ENCODE peak calls at places on chromosomes 4 and X, in ten cellular contexts. K is HepG2, J is psoas muscle, E is BE2C, L is GM23338, B is lower lobe of right lung, Y is heart left ventricle, V is DND-41, R is bronchial epithelial cell, G is HCT116. D is an unnamed sample. For H3K36me3, the result is how much of the 10 kb centered on the place peaks cover.

GRCh38 chr4:14254252-14254651 is 626.7 kb upstream of the BOD1L1 start:
- DNase-seq in K (no peak), J (peak), E (peak), L (peak), B (peak), Y (no peak), V (no peak), R (peak), G (no peak), D (no peak)

GRCh38 chrX:9327747-9328145 is 137.1 kb upstream of the TBL1X start:
- DNase-seq in K (no peak), J (no peak), E (no peak), L (no peak), B (no peak), Y (no peak), V (no peak), R (no peak), G (no peak), D (no peak)

GRCh38 chr4:140094701-140095420 is 59.1 kb downstream of the MAML3 start:
- DNase-seq in K (no peak), J (peak), E (peak), L (peak), B (peak), Y (peak), V (no peak), R (no peak), G (no peak), D (peak)

GRCh38 chr4:1204286-1204827 is 32.0 kb upstream of the SPON2 start:
- DNase-seq in K (no peak), J (peak), E (no peak), L (no peak), B (peak), Y (no peak), V (peak), R (no peak), G (no peak), D (no peak)

GRCh38 chr4:125338814-125339213 is 24.1 kb downstream of the FAT4 start:
- DNase-seq in K (no peak), J (no peak), E (no peak), L (no peak), B (no peak), Y (no peak), V (no peak), R (no peak), G (no peak), D (no peak)

GRCh38 chrX:149513713-149514427 is 8.8 kb upstream of the IDS start:
- DNase-seq in K (no peak), J (no peak), E (no peak), L (no peak), B (no peak), Y (no peak), V (peak), R (no peak), G (no peak), D (no peak)

GRCh38 chrX:101206471-101206870 is 13.1 kb upstream of the DRP2 start:
- DNase-seq in K (peak), J (no peak), E (no peak), L (peak), B (no peak), Y (no peak), V (no peak), R (peak), G (peak), D (no peak)

GRCh38 chrX:118337687-118338086 is 8.2 kb upstream of the WDR44 start:
- DNase-seq in K (no peak), J (no peak), E (no peak), L (no peak), B (no peak), Y (no peak), V (no peak), R (no peak), G (no peak), D (no peak)

GRCh38 chrX:118975831-118976598 is 1.6 kb downstream of the LONRF3 start:
- DNase-seq in K (peak), J (peak), E (peak), L (peak), B (peak), Y (peak), V (no peak), R (no peak), G (no peak), D (peak)

GRCh38 chr4:146445198-146446150 is 76.3 kb downstream of the SLC10A7 start:
- DNase-seq in K (no peak), J (no peak), E (no peak), L (no peak), B (no peak), Y (no peak), V (no peak), R (no peak), G (no peak), D (no peak)

GRCh38 chrX:149570668-149571067 is 16.6 kb downstream of the MAGEA9B start:
- DNase-seq in K (no peak), J (no peak), E (no peak), L (no peak), B (no peak), Y (no peak), V (no peak), R (peak), G (no peak), D (no peak)

GRCh38 chr4:178448372-178449040 is 1006.3 kb upstream of the AGA start:
- DNase-seq in K (no peak), J (no peak), E (no peak), L (no peak), B (no peak), Y (no peak), V (no peak), R (no peak), G (no peak), D (no peak)

GRCh38 chr4:48949518-48950207 is 36.4 kb upstream of the CWH43 start:
- DNase-seq in K (no peak), J (no peak), E (no peak), L (no peak), B (no peak), Y (no peak), V (no peak), R (peak), G (no peak), D (no peak)

GRCh38 chr4:67327245-67327860 is 217.9 kb downstream of the CENPC start:
- DNase-seq in K (peak), J (no peak), E (peak), L (peak), B (no peak), Y (peak), V (peak), R (peak), G (peak), D (no peak)

GRCh38 chr4:140861359-140862181 is 105.4 kb upstream of the TBC1D9 start:
- DNase-seq in K (peak), J (peak), E (peak), L (peak), B (no peak), Y (peak), V (peak), R (peak), G (peak), D (no peak)

GRCh38 chrX:15877380-15877779 is 22.8 kb upstream of the AP1S2 start:
- DNase-seq in K (no peak), J (peak), E (no peak), L (no peak), B (no peak), Y (peak), V (no peak), R (peak), G (no peak), D (no peak)

GRCh38 chr4:109440948-109441347 is 7.3 kb downstream of the SEC24B start:
- DNase-seq in K (no peak), J (no peak), E (no peak), L (no peak), B (no peak), Y (no peak), V (no peak), R (peak), G (no peak), D (no peak)

GRCh38 chrX:151448509-151448908 is 51.5 kb downstream of the VMA21 start:
- DNase-seq in K (no peak), J (no peak), E (no peak), L (no peak), B (no peak), Y (no peak), V (no peak), R (no peak), G (no peak), D (no peak)

GRCh38 chr4:158895797-158896442 is 127.1 kb downstream of the FNIP2 start:
- DNase-seq in K (no peak), J (no peak), E (no peak), L (peak), B (no peak), Y (no peak), V (no peak), R (peak), G (no peak), D (no peak)

GRCh38 chrX:39204945-39205344 is 403.7 kb downstream of the MID1IP1 start:
- DNase-seq in K (no peak), J (no peak), E (no peak), L (no peak), B (no peak), Y (no peak), V (no peak), R (no peak), G (no peak), D (no peak)

GRCh38 chr4:109411964-109412363 is 21.7 kb upstream of the SEC24B start:
- DNase-seq in K (no peak), J (peak), E (peak), L (no peak), B (no peak), Y (peak), V (no peak), R (no peak), G (no peak), D (no peak)

GRCh38 chr4:24229976-24230375 is 340.1 kb upstream of the PPARGC1A start:
- DNase-seq in K (no peak), J (no peak), E (no peak), L (no peak), B (no peak), Y (no peak), V (no peak), R (peak), G (no peak), D (no peak)

GRCh38 chrX:13376857-13377441 is 57.1 kb upstream of the ATXN3L start:
- DNase-seq in K (no peak), J (no peak), E (no peak), L (no peak), B (no peak), Y (peak), V (peak), R (peak), G (no peak), D (peak)

GRCh38 chr4:151329217-151330007 is 4.0 kb upstream of the SH3D19 start:
- DNase-seq in K (no peak), J (no peak), E (no peak), L (no peak), B (no peak), Y (no peak), V (no peak), R (peak), G (no peak), D (no peak)

GRCh38 chrX:134547047-134547679 is 87.2 kb downstream of the HPRT1 start:
- DNase-seq in K (no peak), J (no peak), E (no peak), L (no peak), B (no peak), Y (no peak), V (no peak), R (no peak), G (no peak), D (no peak)

GRCh38 chr4:53962516-53963225 is 101.7 kb downstream of the CHIC2 start:
- DNase-seq in K (no peak), J (no peak), E (peak), L (no peak), B (no peak), Y (no peak), V (no peak), R (peak), G (no peak), D (no peak)

GRCh38 chr4:128811571-128812359 is 2.3 kb downstream of the JADE1 start:
- DNase-seq in K (peak), J (peak), E (peak), L (peak), B (peak), Y (peak), V (peak), R (peak), G (peak), D (peak)

GRCh38 chr4:157023941-157024340 is 52.0 kb upstream of the GLRB start:
- DNase-seq in K (no peak), J (no peak), E (no peak), L (no peak), B (no peak), Y (no peak), V (no peak), R (peak), G (no peak), D (no peak)

GRCh38 chr4:76703123-76703490 is 194.8 kb downstream of the SOWAHB start:
- DNase-seq in K (no peak), J (no peak), E (no peak), L (no peak), B (no peak), Y (no peak), V (no peak), R (peak), G (peak), D (no peak)
- H3K36me3 ChIP-seq in K (under half), J (under half), E (under half), L (under half), B (under half), Y (under half), V (under half), R (under half), G (under half), D (under half)

GRCh38 chr4:94225449-94225848 is 17.8 kb downstream of the SMARCAD1 start:
- DNase-seq in K (no peak), J (no peak), E (no peak), L (no peak), B (no peak), Y (no peak), V (no peak), R (no peak), G (no peak), D (no peak)

GRCh38 chr4:94226763-94227162 is 19.1 kb downstream of the SMARCAD1 start:
- DNase-seq in K (no peak), J (no peak), E (no peak), L (no peak), B (no peak), Y (no peak), V (no peak), R (no peak), G (no peak), D (no peak)

GRCh38 chr4:94216394-94216793 is 8.7 kb downstream of the SMARCAD1 start:
- DNase-seq in K (no peak), J (no peak), E (no peak), L (no peak), B (no peak), Y (no peak), V (no peak), R (no peak), G (no peak), D (no peak)

DNA sequence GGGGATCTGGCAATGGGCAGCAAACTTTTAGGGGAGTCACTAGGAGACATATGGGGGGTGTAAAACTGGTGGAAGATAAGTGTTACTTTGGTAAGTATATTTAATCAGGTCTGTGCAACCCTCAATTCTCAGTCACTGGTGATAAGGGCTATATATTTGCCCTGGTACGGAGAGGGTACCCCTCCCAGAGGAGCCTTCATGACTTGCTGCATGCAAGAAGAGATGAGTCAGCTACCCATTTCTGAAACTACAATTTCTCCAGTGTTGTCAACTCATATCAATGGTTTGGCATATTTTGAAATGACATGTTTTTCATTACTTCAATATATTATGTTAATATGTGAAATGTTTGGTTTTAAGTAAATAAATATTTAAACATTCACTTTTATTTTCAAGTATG is 14.3 kb downstream of the SMARCAD1 start:
- DNase-seq in K (no peak), J (no peak), E (no peak), L (no peak), B (no peak), Y (no peak), V (no peak), R (no peak), G (no peak), D (no peak)
- H3K36me3 ChIP-seq in K (under half), J (under half), E (under half), L (under half), B (under half), Y (under half), V (half or more), R (under half), G (under half), D (under half)

DNA sequence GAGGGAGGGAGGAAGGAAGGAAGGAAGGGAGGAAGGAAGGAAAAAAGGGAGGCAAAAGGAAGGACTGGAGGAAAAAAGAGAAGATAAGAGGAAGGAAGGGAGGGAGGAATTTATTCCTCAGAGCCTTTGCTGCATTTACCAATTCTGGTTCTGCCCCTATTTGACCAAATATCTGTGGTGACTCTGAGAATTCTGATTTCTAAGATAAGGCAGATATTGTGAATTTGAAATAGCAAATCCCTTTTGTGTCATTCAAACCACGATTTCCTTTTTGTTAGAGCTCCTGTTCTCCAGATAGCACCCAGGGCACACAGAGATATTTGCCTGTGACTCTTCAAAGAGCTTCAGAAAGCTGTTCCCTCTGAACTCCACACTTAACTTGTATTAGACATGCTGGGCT is 272.3 kb downstream of the DHRSX start:
- DNase-seq in K (no peak), J (no peak), E (no peak), L (no peak), B (no peak), Y (no peak), V (peak), R (no peak), G (no peak), D (no peak)
- H3K36me3 ChIP-seq in K (under half), J (under half), E (under half), L (under half), B (under half), Y (under half), V (under half), R (under half), G (under half), D (under half)

GRCh38 chrX:147945286-147945685 is 33.6 kb downstream of the FMR1 start:
- DNase-seq in K (no peak), J (no peak), E (no peak), L (no peak), B (no peak), Y (no peak), V (no peak), R (no peak), G (no peak), D (no peak)
- H3K36me3 ChIP-seq in K (under half), J (under half), E (under half), L (under half), B (half or more), Y (under half), V (half or more), R (under half), G (under half), D (under half)

GRCh38 chrX:154464806-154465365 is 6.8 kb downstream of the PLXNA3 start:
- DNase-seq in K (no peak), J (no peak), E (no peak), L (no peak), B (no peak), Y (no peak), V (no peak), R (no peak), G (no peak), D (no peak)
- H3K36me3 ChIP-seq in K (under half), J (under half), E (under half), L (under half), B (half or more), Y (under half), V (half or more), R (under half), G (under half), D (half or more)

GRCh38 chr4:6297266-6297815 is 27.7 kb downstream of the WFS1 start:
- DNase-seq in K (no peak), J (no peak), E (no peak), L (no peak), B (no peak), Y (no peak), V (no peak), R (no peak), G (no peak), D (no peak)
- H3K36me3 ChIP-seq in K (under half), J (under half), E (under half), L (under half), B (half or more), Y (half or more), V (under half), R (under half), G (under half), D (half or more)

DNA sequence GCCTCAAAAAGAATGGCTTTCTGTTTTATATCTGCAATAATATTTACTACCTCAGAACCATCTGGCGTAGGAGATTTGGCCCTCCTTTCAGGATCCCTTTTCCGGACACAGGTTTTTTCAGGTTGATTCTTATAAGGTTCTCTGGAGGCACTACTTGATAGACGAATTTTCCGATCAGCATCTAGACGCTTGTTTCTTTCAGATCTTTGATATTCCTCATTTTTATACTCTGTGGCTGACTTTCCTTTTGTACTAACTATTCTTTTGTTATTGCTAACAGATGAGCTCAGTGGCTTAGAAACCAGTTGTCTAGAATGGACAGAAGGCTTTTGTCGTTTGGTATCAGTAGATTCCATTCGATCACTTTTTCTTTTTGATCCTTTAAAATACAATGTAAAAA is 12.4 kb downstream of the YTHDC1 start:
- DNase-seq in K (no peak), J (no peak), E (no peak), L (no peak), B (no peak), Y (no peak), V (no peak), R (no peak), G (no peak), D (no peak)
- H3K36me3 ChIP-seq in K (under half), J (under half), E (under half), L (under half), B (half or more), Y (under half), V (half or more), R (under half), G (under half), D (under half)

GRCh38 chr4:41129128-41129754 is 85.1 kb downstream of the APBB2 start:
- DNase-seq in K (no peak), J (no peak), E (no peak), L (no peak), B (no peak), Y (no peak), V (no peak), R (no peak), G (no peak), D (no peak)
- H3K36me3 ChIP-seq in K (under half), J (under half), E (under half), L (under half), B (under half), Y (under half), V (under half), R (under half), G (under half), D (under half)

GRCh38 chrX:72202792-72203401 is 21.3 kb downstream of the PIN4 start:
- DNase-seq in K (no peak), J (no peak), E (no peak), L (peak), B (no peak), Y (no peak), V (no peak), R (no peak), G (no peak), D (no peak)

GRCh38 chrX:72203421-72203820 is 21.9 kb downstream of the PIN4 start:
- DNase-seq in K (no peak), J (no peak), E (no peak), L (no peak), B (no peak), Y (no peak), V (no peak), R (no peak), G (no peak), D (no peak)

DNA sequence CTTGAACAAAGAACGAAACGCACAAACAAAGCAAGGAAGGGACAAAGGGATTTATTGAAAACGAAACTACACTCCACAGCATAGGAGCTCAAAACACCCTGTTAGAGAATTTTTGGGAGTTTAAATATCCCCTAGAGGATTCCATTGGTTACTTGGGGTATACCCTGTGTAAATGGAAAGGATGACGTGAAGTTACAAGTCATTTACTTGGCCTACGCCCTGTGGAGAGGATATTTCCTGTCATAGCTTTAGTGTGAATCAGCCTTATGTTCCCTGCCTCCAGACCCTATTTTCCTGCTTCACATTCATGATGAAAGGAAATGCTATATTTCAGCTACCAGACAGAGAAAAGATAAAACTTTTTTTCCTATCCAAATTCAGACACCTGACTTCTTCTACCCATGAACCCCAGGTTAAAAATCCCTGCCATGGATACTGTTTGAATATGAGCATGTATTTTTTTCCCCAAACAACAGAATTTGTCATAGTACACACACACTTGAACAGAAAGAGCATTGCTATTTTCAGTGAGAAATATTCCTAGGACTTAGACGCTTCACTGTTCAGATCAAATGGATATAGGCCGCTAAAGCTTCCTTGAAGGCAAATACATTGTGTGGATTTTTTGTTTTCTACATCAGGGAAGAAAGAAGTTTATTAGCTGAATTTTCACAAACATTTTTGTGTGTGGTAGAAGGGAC is 20.4 kb downstream of the PIN4 start:
- DNase-seq in K (no peak), J (no peak), E (no peak), L (no peak), B (no peak), Y (no peak), V (no peak), R (peak), G (no peak), D (no peak)
- H3K36me3 ChIP-seq in K (under half), J (under half), E (under half), L (under half), B (under half), Y (under half), V (under half), R (under half), G (under half), D (under half)

D was measured in left lung.